ENCODE peak calls at places on chromosomes 7 and 10, in nine cellular contexts. A, P, Q, R, W, I, H, D and M are unnamed samples. For H3K36me3, the result is how much of the 10 kb centered on the place peaks cover.

GRCh38 chr10:52599586-52600200 is 172.9 kb downstream of the MBL2 start:
- DNase-seq in R (peak), D (no peak), I (no peak), A (no peak), W (no peak), Q (no peak), H (no peak), P (no peak), M (no peak)

GRCh38 chr10:45557275-45557905 is 115.2 kb downstream of the ZFAND4 start:
- DNase-seq in A (peak), H (no peak), D (no peak), I (no peak), P (peak), R (no peak), W (no peak), Q (no peak), M (no peak)

GRCh38 chr7:37732253-37732652 is 48.7 kb downstream of the GPR141 start:
- DNase-seq in A (peak), Q (peak), H (no peak), P (peak), W (no peak), I (peak), R (peak), D (no peak), M (no peak)

GRCh38 chr7:77427996-77428603 is 12.0 kb upstream of the GSAP start:
- DNase-seq in P (no peak), A (peak), Q (no peak), H (peak), W (no peak), D (no peak), R (no peak), I (no peak), M (peak)

GRCh38 chr10:96814264-96814663 is 17.8 kb upstream of the LCOR start:
- DNase-seq in P (no peak), D (no peak), R (no peak), W (no peak), I (no peak), Q (no peak), H (peak), A (no peak), M (peak)

GRCh38 chr10:47294501-47294900 is 5.5 kb upstream of the GDF10 start:
- DNase-seq in A (no peak), R (no peak), H (no peak), P (no peak), D (no peak), W (peak), I (no peak), Q (peak), M (no peak)

GRCh38 chr10:47034511-47035051 is 123.4 kb downstream of the PTPN20 start:
- DNase-seq in D (no peak), I (no peak), P (no peak), Q (peak), A (peak), W (no peak), H (no peak), R (peak), M (no peak)

GRCh38 chr7:120987683-120988590 is 574 bp upstream of the CPED1 start:
- DNase-seq in P (peak), I (peak), R (peak), A (peak), Q (peak), H (peak), D (peak), W (peak), M (peak)

GRCh38 chr7:17095001-17095574 is 203.4 kb upstream of the AHR start:
- DNase-seq in Q (peak), R (no peak), I (no peak), A (no peak), D (no peak), P (no peak), W (peak), H (peak), M (peak)

GRCh38 chr10:132547421-132547861 is 9.9 kb downstream of the INPP5A start:
- DNase-seq in P (peak), I (no peak), H (no peak), A (no peak), D (peak), Q (peak), R (no peak), W (no peak), M (no peak)

GRCh38 chr10:18713077-18713476 is 53.8 kb downstream of the ARL5B start:
- DNase-seq in A (no peak), P (no peak), W (no peak), D (no peak), R (no peak), Q (no peak), I (no peak), H (peak), M (peak)

GRCh38 chr7:73840715-73841379 is 1.5 kb downstream of the METTL27 start:
- DNase-seq in A (no peak), D (no peak), H (no peak), R (no peak), W (no peak), P (no peak), Q (no peak), I (no peak), M (no peak)

GRCh38 chr7:68043546-68043945 is 1046.9 kb downstream of the TYW1 start:
- DNase-seq in I (no peak), H (no peak), W (no peak), A (no peak), Q (no peak), D (no peak), R (no peak), P (no peak), M (no peak)

GRCh38 chr7:2487586-2488271 is 11.5 kb upstream of the GRIFIN start:
- DNase-seq in H (no peak), A (no peak), D (no peak), I (no peak), P (no peak), W (no peak), R (no peak), Q (peak), M (no peak)

GRCh38 chr10:62058476-62058875 is 157.0 kb downstream of the ARID5B start:
- DNase-seq in P (no peak), R (no peak), A (no peak), Q (no peak), W (no peak), H (no peak), D (no peak), I (no peak), M (no peak)

GRCh38 chr10:116985611-116986010 is 19.4 kb downstream of the SHTN1 start:
- DNase-seq in P (no peak), Q (no peak), A (no peak), D (no peak), R (no peak), W (no peak), H (no peak), I (no peak), M (no peak)

GRCh38 chr7:95798401-95798930 is 26.1 kb downstream of the DYNC1I1 start:
- DNase-seq in I (no peak), A (no peak), R (no peak), H (no peak), Q (no peak), P (no peak), W (no peak), D (no peak), M (no peak)

GRCh38 chr7:139671967-139672366 is 105.8 kb downstream of the HIPK2 start:
- DNase-seq in H (no peak), P (no peak), D (no peak), A (no peak), R (no peak), Q (no peak), I (no peak), W (no peak), M (no peak)

GRCh38 chr10:34433241-34434076 is 381.6 kb downstream of the PARD3 start:
- DNase-seq in Q (no peak), D (no peak), H (no peak), I (no peak), P (no peak), R (no peak), A (no peak), W (no peak), M (peak)

GRCh38 chr7:16942929-16943509 is 61.2 kb upstream of the AGR3 start:
- DNase-seq in D (no peak), I (no peak), Q (no peak), H (no peak), R (no peak), A (no peak), W (no peak), P (no peak), M (no peak)

GRCh38 chr10:30189254-30189583 is 129.8 kb upstream of the JCAD start:
- DNase-seq in P (no peak), W (no peak), Q (no peak), A (no peak), I (no peak), H (no peak), D (no peak), R (no peak), M (no peak)

GRCh38 chr7:66145404-66145843 is 30.8 kb downstream of the CRCP start:
- DNase-seq in P (no peak), R (peak), A (no peak), H (no peak), I (peak), W (peak), D (peak), Q (peak), M (no peak)

GRCh38 chr10:44947356-44948152 is 12.0 kb upstream of the RASSF4 start:
- DNase-seq in D (no peak), W (no peak), R (no peak), A (no peak), I (peak), Q (peak), P (peak), H (no peak), M (no peak)

GRCh38 chr7:46932656-46933424 is 649.1 kb downstream of the TNS3 start:
- DNase-seq in R (peak), Q (no peak), A (no peak), I (peak), D (no peak), P (peak), W (no peak), H (no peak), M (peak)

GRCh38 chr7:38760226-38760625 is 129.1 kb upstream of the AMPH start:
- DNase-seq in W (no peak), I (no peak), Q (no peak), R (no peak), H (no peak), P (no peak), D (no peak), A (no peak), M (no peak)

GRCh38 chr10:97355571-97355975 is 21.0 kb upstream of the FRAT2 start:
- DNase-seq in R (no peak), Q (no peak), H (no peak), I (peak), P (no peak), D (no peak), A (peak), W (peak), M (no peak)

GRCh38 chr7:2201686-2202360 is 30.9 kb downstream of the MAD1L1 start:
- DNase-seq in W (no peak), D (no peak), H (no peak), A (peak), P (no peak), Q (peak), R (no peak), I (no peak), M (no peak)

GRCh38 chr10:26480909-26481703 is 43.0 kb downstream of the APBB1IP start:
- DNase-seq in A (no peak), I (no peak), H (no peak), R (no peak), Q (no peak), W (no peak), D (no peak), P (peak), M (no peak)

GRCh38 chr10:71211053-71211452 is 1.3 kb upstream of the UNC5B start:
- DNase-seq in A (peak), P (no peak), W (peak), D (no peak), R (no peak), I (no peak), H (no peak), Q (peak), M (no peak)

GRCh38 chr10:71213127-71213616 is 802 bp downstream of the UNC5B start:
- DNase-seq in I (peak), P (peak), D (peak), A (peak), R (peak), H (no peak), Q (peak), W (peak), M (no peak)

GRCh38 chr10:71211759-71212248 is 566 bp upstream of the UNC5B start:
- DNase-seq in W (no peak), D (no peak), I (no peak), R (no peak), H (no peak), Q (no peak), A (no peak), P (no peak), M (no peak)

GRCh38 chr10:71213761-71214440 is 1.5 kb downstream of the UNC5B start:
- DNase-seq in P (no peak), D (no peak), H (no peak), I (peak), R (peak), Q (peak), A (peak), W (no peak), M (peak)

GRCh38 chr10:71212249-71213126 is at the start of gene UNC5B:
- DNase-seq in Q (peak), P (peak), I (peak), A (peak), W (peak), D (peak), R (peak), H (no peak), M (no peak)
- TF ChIP-seq CTCF in Q (peak), P (no peak), I (no peak), A (peak), W (peak), D (no peak), R (peak), H (no peak), M (no peak)

GRCh38 chr7:13904689-13905088 is 84.8 kb downstream of the ETV1 start:
- DNase-seq in P (no peak), R (no peak), A (no peak), Q (no peak), W (no peak), I (no peak), D (no peak), H (peak), M (peak)
- H3K36me3 ChIP-seq in P (under half), R (under half), A (under half), Q (under half), W (under half), I (under half), D (under half), H (under half), M (under half)

DNA sequence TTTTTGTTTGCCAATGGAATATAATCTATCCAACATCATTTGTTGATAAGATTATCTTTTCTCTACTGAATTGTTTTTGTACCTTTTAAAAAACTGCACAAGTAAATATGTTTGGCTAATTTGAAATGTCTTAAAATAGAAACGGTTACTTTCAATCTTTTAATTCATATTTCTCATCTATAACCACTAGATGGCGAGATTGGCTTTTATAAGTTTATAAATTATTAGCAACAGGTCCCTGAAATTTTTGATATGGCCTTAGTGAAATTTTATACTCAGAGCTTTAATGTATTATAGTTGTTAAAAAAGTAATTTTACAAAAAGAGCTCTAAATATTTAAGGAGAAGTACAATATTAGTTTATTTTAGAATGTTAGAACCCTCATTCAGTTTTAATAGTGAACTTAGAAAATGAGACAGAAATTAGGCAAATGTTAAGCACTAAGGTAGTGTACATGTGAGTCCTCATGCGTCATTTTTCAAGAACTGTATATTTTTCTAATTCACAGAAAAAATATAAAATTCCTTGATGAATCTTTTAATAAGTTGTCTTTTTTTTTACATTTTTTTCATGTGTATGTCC is 592.5 kb downstream of the ARL4A start:
- DNase-seq in H (no peak), R (no peak), I (no peak), P (no peak), A (no peak), W (no peak), D (no peak), Q (no peak), M (no peak)
- TF ChIP-seq CTCF in H (peak), R (no peak), I (peak), P (peak), A (peak), W (no peak), D (no peak), Q (peak), M (peak)

GRCh38 chr10:6102128-6102527 is 13.3 kb downstream of the RBM17 start:
- DNase-seq in I (peak), P (no peak), R (no peak), D (peak), W (no peak), H (no peak), A (no peak), Q (no peak), M (no peak)
- H3K36me3 ChIP-seq in I (under half), P (under half), R (half or more), D (under half), W (under half), H (under half), A (half or more), Q (half or more), M (under half)

DNA sequence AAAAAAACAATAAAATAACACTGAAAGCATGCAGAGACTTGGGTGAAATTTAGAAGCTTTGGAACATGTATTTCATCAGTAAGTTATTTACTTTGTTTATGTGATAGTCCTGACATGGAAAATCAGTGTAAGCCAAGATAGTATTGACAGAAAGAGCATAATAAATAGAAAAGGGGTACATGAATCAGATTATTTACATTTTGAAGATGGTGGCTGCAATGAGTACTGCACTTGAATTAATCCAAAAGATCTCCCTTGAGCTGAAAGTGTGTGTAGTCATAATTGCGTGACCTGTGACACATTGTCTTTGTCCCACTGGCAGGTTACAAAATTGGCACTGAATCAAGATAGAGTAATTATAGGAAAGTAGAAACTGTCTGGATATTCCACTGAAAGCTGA is 562.9 kb downstream of the GFRA1 start:
- DNase-seq in Q (no peak), A (no peak), D (no peak), H (no peak), W (no peak), P (no peak), R (no peak), I (no peak), M (no peak)
- TF ChIP-seq CTCF in Q (no peak), A (peak), D (no peak), H (no peak), W (no peak), P (no peak), R (no peak), I (no peak), M (no peak)

DNA sequence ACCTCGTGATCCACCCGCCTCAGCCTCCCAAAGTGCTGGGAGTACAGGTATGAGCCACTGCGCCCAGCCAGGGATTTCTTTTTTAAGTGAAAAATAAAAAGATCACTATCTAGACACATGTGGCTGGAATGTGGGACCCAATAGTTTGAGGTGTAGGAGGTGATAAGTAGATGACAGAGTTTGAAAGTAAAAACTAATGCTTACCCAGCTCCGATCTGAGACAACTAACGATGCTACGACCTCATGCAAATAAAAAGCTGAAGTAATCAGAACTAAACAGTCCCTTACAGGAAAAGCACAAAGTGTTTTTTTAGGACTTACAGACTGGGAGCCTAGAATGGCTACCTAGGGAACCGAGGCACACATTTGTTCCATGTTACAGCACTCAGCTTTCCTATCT is 23.0 kb downstream of the PCGF6 start:
- DNase-seq in A (no peak), D (no peak), H (no peak), W (no peak), I (no peak), Q (no peak), P (no peak), R (no peak), M (no peak)
- H3K36me3 ChIP-seq in A (half or more), D (under half), H (under half), W (under half), I (under half), Q (half or more), P (under half), R (under half), M (under half)

GRCh38 chr7:136687693-136688322 is 180.6 kb upstream of the CHRM2 start:
- DNase-seq in P (no peak), I (no peak), D (no peak), W (no peak), R (peak), Q (no peak), A (peak), H (no peak), M (no peak)
- TF ChIP-seq CTCF in P (no peak), I (peak), D (no peak), W (no peak), R (peak), Q (no peak), A (peak), H (peak), M (peak)